ENCODE peak calls at places on chromosomes 4 and X, in ten cellular contexts. Y is tibial nerve; P is ovary; H is tibial artery; Z is endodermal cell; O is Peyer's patch; E is dorsolateral prefrontal cortex; T is HCT116; C is IMR-90; V is CD8-positive, alpha-beta T cell. G is an unnamed sample.

GRCh38 chr4:100190643-100191600 is 654 bp upstream of the DDIT4L start:
- DNase-seq in Y (no peak), P (peak; percentile 17), H (no peak), Z (peak; percentile 69), O (no peak), E (no peak), T (no peak), C (peak; percentile 37), V (no peak), G (no peak)

GRCh38 chrX:110317079-110317819 is 636 bp downstream of the AMMECR1 start:
- DNase-seq in Y (peak; percentile 4), P (peak; percentile 44), H (peak; percentile 51), Z (peak; percentile 69), O (peak; percentile 59), E (no peak), T (no peak), C (no peak), V (peak; percentile 14), G (peak; percentile 24)

GRCh38 chrX:150913511-150913910 is 15.0 kb upstream of the CD99L2 start:
- DNase-seq in Y (no peak), P (no peak), H (no peak), Z (no peak), O (no peak), E (no peak), T (no peak), C (peak; percentile 41), V (no peak), G (no peak)

GRCh38 chrX:12965390-12965940 is 9.4 kb upstream of the TMSB4X start:
- DNase-seq in Y (no peak), P (no peak), H (no peak), Z (no peak), O (no peak), E (no peak), T (no peak), C (no peak), V (no peak), G (no peak)

GRCh38 chrX:132958086-132958703 is at the start of gene HS6ST2:
- DNase-seq in Y (no peak), P (peak; percentile 39), H (no peak), Z (peak; percentile 75), O (no peak), E (no peak), T (peak; percentile 21), C (no peak), V (no peak), G (peak; percentile 59)

GRCh38 chr4:105815701-105816100 is 79.6 kb upstream of the NPNT start:
- DNase-seq in Y (no peak), P (no peak), H (no peak), Z (no peak), O (no peak), E (no peak), T (no peak), C (no peak), V (no peak), G (no peak)

GRCh38 chr4:99461623-99462401 is 26.7 kb upstream of the ADH7 start:
- DNase-seq in Y (no peak), P (no peak), H (no peak), Z (no peak), O (no peak), E (no peak), T (no peak), C (no peak), V (no peak), G (no peak)

GRCh38 chr4:171169396-171169795 is 643.8 kb upstream of the GALNTL6 start:
- DNase-seq in Y (no peak), P (no peak), H (no peak), Z (no peak), O (no peak), E (no peak), T (no peak), C (no peak), V (no peak), G (no peak)

GRCh38 chrX:118694628-118695027 is 32.8 kb upstream of the IL13RA1 start:
- DNase-seq in Y (no peak), P (no peak), H (no peak), Z (no peak), O (no peak), E (no peak), T (no peak), C (no peak), V (no peak), G (no peak)

GRCh38 chr4:26206981-26207380 is 113.8 kb upstream of the RBPJ start:
- DNase-seq in Y (no peak), P (no peak), H (no peak), Z (no peak), O (no peak), E (no peak), T (no peak), C (no peak), V (no peak), G (no peak)

DNA sequence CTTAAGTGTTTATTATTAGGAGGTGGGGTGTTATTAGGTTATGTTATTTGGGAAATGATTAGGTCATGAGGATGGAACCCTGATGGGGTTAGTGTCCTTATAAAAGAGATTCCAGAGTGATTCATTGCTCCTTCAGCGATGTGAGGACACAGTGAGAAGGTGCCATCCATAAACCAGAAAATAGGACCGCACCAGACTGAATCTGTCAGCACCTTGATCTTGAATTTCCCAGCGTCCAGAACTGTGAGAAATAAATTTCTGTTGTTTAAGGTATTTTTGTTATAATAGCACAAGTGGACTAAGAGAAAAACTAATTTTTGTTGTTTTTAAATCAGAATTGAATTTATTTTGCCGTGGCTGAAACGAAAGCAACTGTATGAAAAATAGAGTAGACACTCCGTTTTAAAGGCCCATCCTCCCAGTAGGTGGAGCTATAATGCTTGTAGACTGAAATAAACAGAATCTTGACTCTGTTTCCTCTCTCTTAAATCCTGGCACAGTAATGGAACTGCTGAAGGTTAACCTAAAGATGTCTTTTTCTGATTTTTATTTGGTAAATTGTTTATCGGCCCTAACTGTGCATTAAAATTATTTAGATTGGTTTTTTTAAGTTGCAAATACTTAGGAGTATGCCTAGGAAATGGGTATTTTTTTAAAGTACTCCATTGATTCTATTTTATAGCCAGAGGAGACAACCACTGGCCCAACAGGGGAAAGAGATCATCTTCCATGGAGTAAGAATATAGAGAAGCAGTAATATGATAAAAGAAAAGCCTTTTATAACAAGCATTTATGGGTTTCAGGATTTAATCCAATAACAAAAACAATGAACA is 133.2 kb upstream of the ADAMTS3 start:
- DNase-seq in Y (peak; percentile 66), P (no peak), H (no peak), Z (peak; percentile 56), O (no peak), E (no peak), T (peak; percentile 19), C (peak; percentile 49), V (no peak), G (peak; percentile 28)
- TF ChIP-seq CTCF in Y (peak; percentile 34), P (peak; percentile 29), H (peak; percentile 74), Z (peak; percentile 84), O (peak; percentile 34), E (peak; percentile 53), T (peak; percentile 42), C (peak; percentile 72), V (no peak), G (no peak)

DNA sequence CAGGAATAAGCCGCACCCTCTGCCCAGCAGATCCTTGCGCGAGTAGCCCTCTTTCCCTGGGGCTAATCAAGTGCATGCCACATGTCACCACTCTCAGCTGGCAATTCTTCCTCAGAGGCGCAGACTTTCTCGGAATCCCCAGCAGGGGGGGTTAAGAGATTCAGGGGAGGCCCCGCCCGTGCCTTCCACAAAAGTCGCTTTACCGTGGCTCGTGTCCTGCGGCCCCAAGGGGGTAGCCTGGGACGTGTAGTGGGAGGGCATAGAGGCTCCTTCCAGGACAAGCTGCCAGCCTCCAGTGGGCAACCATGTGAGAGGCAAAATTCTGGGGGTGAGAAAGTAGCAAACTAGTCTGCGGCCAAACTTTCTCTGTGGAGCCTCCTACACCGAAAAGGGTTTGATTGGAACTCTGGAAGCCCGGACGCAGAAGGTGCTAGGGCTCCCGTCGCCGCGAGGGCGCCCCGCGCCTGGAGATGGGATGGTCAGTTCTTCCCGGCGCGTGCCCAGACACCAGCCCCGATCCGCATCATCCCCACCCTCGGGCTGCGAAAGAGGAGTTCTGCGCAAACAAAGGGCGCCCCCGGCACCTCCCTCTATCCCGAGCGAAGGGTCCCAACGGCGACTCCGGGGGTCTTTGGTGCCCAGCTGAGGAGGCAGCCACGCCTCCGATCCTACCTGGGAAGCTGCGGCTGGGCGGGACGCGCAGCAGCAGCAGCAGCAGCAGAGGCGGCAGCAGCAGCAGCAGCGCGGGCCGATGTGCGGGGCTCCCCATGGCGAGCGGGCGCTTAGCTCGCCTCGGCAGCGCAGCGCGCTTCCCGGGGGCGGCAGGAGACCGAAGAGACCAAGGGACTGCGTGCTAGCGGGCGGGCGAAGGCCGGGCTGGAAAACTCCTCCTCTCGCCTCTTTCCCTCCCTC is at the start of gene SRPX:
- DNase-seq in Y (peak; percentile 20), P (peak; percentile 21), H (peak; percentile 73), Z (peak; percentile 76), O (no peak), E (no peak), T (peak; percentile 41), C (peak; percentile 52), V (no peak), G (peak; percentile 64)
- TF ChIP-seq CTCF in Y (peak; percentile 9), P (no peak), H (peak; percentile 26), Z (peak; percentile 48), O (peak; percentile 12), E (no peak), T (no peak), C (peak; percentile 44), V (no peak), G (peak; percentile 39)

GRCh38 chr4:128670434-128670999 is 139.0 kb upstream of the JADE1 start:
- DNase-seq in Y (no peak), P (no peak), H (no peak), Z (no peak), O (no peak), E (no peak), T (no peak), C (no peak), V (no peak), G (no peak)

GRCh38 chr4:128676095-128676494 is 133.4 kb upstream of the JADE1 start:
- DNase-seq in Y (no peak), P (no peak), H (no peak), Z (no peak), O (no peak), E (no peak), T (no peak), C (no peak), V (no peak), G (no peak)

GRCh38 chr4:128675083-128675482 is 134.4 kb upstream of the JADE1 start:
- DNase-seq in Y (no peak), P (no peak), H (no peak), Z (no peak), O (no peak), E (no peak), T (no peak), C (no peak), V (no peak), G (no peak)
- TF ChIP-seq CTCF in Y (no peak), P (no peak), H (no peak), Z (no peak), O (no peak), E (peak; percentile 10), T (no peak), C (no peak), V (no peak), G (no peak)

DNA sequence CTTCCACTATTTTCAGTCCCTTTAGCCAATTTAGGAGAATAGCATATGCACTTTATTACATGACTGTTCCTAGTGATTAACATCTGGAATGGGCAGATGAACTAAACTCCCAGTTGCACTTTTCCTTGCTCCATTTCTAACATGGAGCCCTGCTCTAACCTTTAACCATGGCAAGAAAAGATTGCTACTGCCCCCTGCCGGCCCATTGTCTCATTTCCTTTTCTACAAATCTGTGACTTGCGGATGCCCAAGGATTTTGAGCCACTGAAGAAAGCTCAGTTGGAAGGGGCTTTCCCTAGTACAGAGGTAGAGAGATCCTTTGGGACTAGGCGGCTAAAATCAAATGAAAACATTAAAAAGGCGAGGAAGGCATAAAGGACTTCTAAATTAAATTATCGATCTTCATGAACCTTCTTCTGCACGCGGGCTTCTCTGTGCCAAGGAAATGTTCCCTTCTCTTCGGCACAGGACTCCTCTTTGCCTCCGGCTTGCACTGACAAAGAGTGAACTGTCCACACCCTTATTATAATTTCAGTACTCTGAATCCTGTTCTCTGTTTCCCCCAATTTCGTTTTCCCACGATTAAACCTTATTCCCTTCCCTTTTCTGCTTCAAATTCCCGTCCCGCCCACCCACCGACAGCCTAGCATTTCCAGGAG is 578 bp upstream of the GLRA2 start:
- DNase-seq in Y (peak; percentile 61), P (peak; percentile 62), H (no peak), Z (peak; percentile 93), O (peak; percentile 81), E (peak; percentile 43), T (peak; percentile 13), C (peak; percentile 5), V (peak; percentile 1), G (peak; percentile 81)
- TF ChIP-seq CTCF in Y (peak; percentile 14), P (peak; percentile 20), H (no peak), Z (peak; percentile 78), O (peak; percentile 61), E (peak; percentile 55), T (peak; percentile 38), C (peak; percentile 32), V (no peak), G (peak; percentile 39)